ENCODE peak calls at places on chromosomes 7 and 10, in seven cellular contexts. One of them, this sample, is unnamed.

GRCh38 chr10:101624526-101625102 is 36.5 kb downstream of the DPCD start:
- DNase-seq in left ventricle myocardium inferior: no peak
- DNase-seq in mucosa of descending colon: no peak
- DNase-seq in hepatocyte: no peak
- DNase-seq in H1: no peak
- DNase-seq in astrocyte: no peak
- DNase-seq in heart right ventricle: no peak
- DNase-seq in this sample: no peak

GRCh38 chr10:122777515-122778059 is 68.1 kb downstream of the CUZD1 start:
- DNase-seq in left ventricle myocardium inferior: no peak
- DNase-seq in mucosa of descending colon: peak
- DNase-seq in hepatocyte: no peak
- DNase-seq in H1: no peak
- DNase-seq in astrocyte: no peak
- DNase-seq in heart right ventricle: no peak
- DNase-seq in this sample: no peak

GRCh38 chr10:5557040-5557721 is 32.4 kb downstream of the CALML3 start:
- DNase-seq in left ventricle myocardium inferior: no peak
- DNase-seq in mucosa of descending colon: peak
- DNase-seq in hepatocyte: no peak
- DNase-seq in H1: no peak
- DNase-seq in astrocyte: no peak
- DNase-seq in heart right ventricle: no peak
- DNase-seq in this sample: no peak

GRCh38 chr10:110006358-110007170 is 1.2 kb upstream of the ADD3 start:
- DNase-seq in left ventricle myocardium inferior: peak
- DNase-seq in mucosa of descending colon: peak
- DNase-seq in hepatocyte: peak
- DNase-seq in H1: no peak
- DNase-seq in astrocyte: peak
- DNase-seq in heart right ventricle: peak
- DNase-seq in this sample: peak

GRCh38 chr7:46478046-46478445 is 557.0 kb upstream of the IGFBP3 start:
- DNase-seq in left ventricle myocardium inferior: no peak
- DNase-seq in mucosa of descending colon: no peak
- DNase-seq in hepatocyte: no peak
- DNase-seq in H1: no peak
- DNase-seq in astrocyte: peak
- DNase-seq in heart right ventricle: no peak
- DNase-seq in this sample: no peak

GRCh38 chr10:21261705-21262285 is 263.7 kb downstream of the SKIDA1 start:
- DNase-seq in left ventricle myocardium inferior: no peak
- DNase-seq in mucosa of descending colon: no peak
- DNase-seq in hepatocyte: no peak
- DNase-seq in H1: no peak
- DNase-seq in astrocyte: no peak
- DNase-seq in heart right ventricle: no peak
- DNase-seq in this sample: no peak

GRCh38 chr10:62632071-62632809 is 172.3 kb upstream of the ADO start:
- DNase-seq in left ventricle myocardium inferior: peak
- DNase-seq in mucosa of descending colon: no peak
- DNase-seq in hepatocyte: no peak
- DNase-seq in H1: no peak
- DNase-seq in astrocyte: peak
- DNase-seq in heart right ventricle: peak
- DNase-seq in this sample: no peak

GRCh38 chr10:70508912-70509366 is 30.4 kb downstream of the PALD1 start:
- DNase-seq in left ventricle myocardium inferior: peak
- DNase-seq in mucosa of descending colon: no peak
- DNase-seq in hepatocyte: peak
- DNase-seq in H1: no peak
- DNase-seq in astrocyte: no peak
- DNase-seq in heart right ventricle: peak
- DNase-seq in this sample: no peak

GRCh38 chr7:85154282-85154937 is 32.4 kb downstream of the SEMA3D start:
- DNase-seq in left ventricle myocardium inferior: no peak
- DNase-seq in mucosa of descending colon: no peak
- DNase-seq in hepatocyte: peak
- DNase-seq in H1: no peak
- DNase-seq in astrocyte: no peak
- DNase-seq in heart right ventricle: no peak
- DNase-seq in this sample: no peak

GRCh38 chr7:36441344-36442022 is 51.8 kb downstream of the ANLN start:
- DNase-seq in left ventricle myocardium inferior: no peak
- DNase-seq in mucosa of descending colon: no peak
- DNase-seq in hepatocyte: no peak
- DNase-seq in H1: no peak
- DNase-seq in astrocyte: no peak
- DNase-seq in heart right ventricle: no peak
- DNase-seq in this sample: no peak

GRCh38 chr10:59216178-59216869 is 39.9 kb downstream of the PHYHIPL start:
- DNase-seq in left ventricle myocardium inferior: no peak
- DNase-seq in mucosa of descending colon: no peak
- DNase-seq in hepatocyte: no peak
- DNase-seq in H1: no peak
- DNase-seq in astrocyte: no peak
- DNase-seq in heart right ventricle: no peak
- DNase-seq in this sample: no peak

GRCh38 chr7:109343662-109344061 is 774.0 kb downstream of the DNAJB9 start:
- DNase-seq in left ventricle myocardium inferior: no peak
- DNase-seq in mucosa of descending colon: no peak
- DNase-seq in hepatocyte: no peak
- DNase-seq in H1: no peak
- DNase-seq in astrocyte: no peak
- DNase-seq in heart right ventricle: no peak
- DNase-seq in this sample: no peak

GRCh38 chr7:2151235-2151634 is 81.5 kb downstream of the MAD1L1 start:
- DNase-seq in left ventricle myocardium inferior: peak
- DNase-seq in mucosa of descending colon: no peak
- DNase-seq in hepatocyte: no peak
- DNase-seq in H1: no peak
- DNase-seq in astrocyte: no peak
- DNase-seq in heart right ventricle: no peak
- DNase-seq in this sample: no peak

GRCh38 chr7:152601305-152601798 is 74.6 kb downstream of the XRCC2 start:
- DNase-seq in left ventricle myocardium inferior: no peak
- DNase-seq in mucosa of descending colon: no peak
- DNase-seq in hepatocyte: no peak
- DNase-seq in H1: no peak
- DNase-seq in astrocyte: no peak
- DNase-seq in heart right ventricle: no peak
- DNase-seq in this sample: no peak

GRCh38 chr10:63520463-63521388 is 475 bp upstream of the REEP3 start:
- DNase-seq in left ventricle myocardium inferior: peak
- DNase-seq in mucosa of descending colon: peak
- DNase-seq in hepatocyte: peak
- DNase-seq in H1: no peak
- DNase-seq in astrocyte: peak
- DNase-seq in heart right ventricle: peak
- DNase-seq in this sample: peak

GRCh38 chr10:71638577-71639411 is 80.8 kb downstream of the C10orf105 start:
- DNase-seq in left ventricle myocardium inferior: no peak
- DNase-seq in mucosa of descending colon: peak
- DNase-seq in hepatocyte: peak
- DNase-seq in H1: no peak
- DNase-seq in astrocyte: no peak
- DNase-seq in heart right ventricle: no peak
- DNase-seq in this sample: no peak

GRCh38 chr10:131997366-131998049 is 15.8 kb upstream of the BNIP3 start:
- DNase-seq in left ventricle myocardium inferior: peak
- DNase-seq in mucosa of descending colon: no peak
- DNase-seq in hepatocyte: peak
- DNase-seq in H1: no peak
- DNase-seq in astrocyte: no peak
- DNase-seq in heart right ventricle: peak
- DNase-seq in this sample: peak

GRCh38 chr10:6138456-6138855 is 49.6 kb downstream of the RBM17 start:
- DNase-seq in left ventricle myocardium inferior: no peak
- DNase-seq in mucosa of descending colon: no peak
- DNase-seq in hepatocyte: no peak
- DNase-seq in H1: no peak
- DNase-seq in astrocyte: no peak
- DNase-seq in heart right ventricle: no peak
- DNase-seq in this sample: no peak

GRCh38 chr10:16896993-16897392 is 79.8 kb upstream of the RSU1 start:
- DNase-seq in left ventricle myocardium inferior: no peak
- DNase-seq in mucosa of descending colon: no peak
- DNase-seq in hepatocyte: no peak
- DNase-seq in H1: no peak
- DNase-seq in astrocyte: no peak
- DNase-seq in heart right ventricle: no peak
- DNase-seq in this sample: no peak

GRCh38 chr7:23888958-23889357 is 178.9 kb downstream of the STK31 start:
- DNase-seq in left ventricle myocardium inferior: no peak
- DNase-seq in mucosa of descending colon: no peak
- DNase-seq in hepatocyte: no peak
- DNase-seq in H1: no peak
- DNase-seq in astrocyte: no peak
- DNase-seq in heart right ventricle: no peak
- DNase-seq in this sample: no peak

GRCh38 chr10:132844069-132844809 is 58.3 kb upstream of the NKX6-2 start:
- DNase-seq in left ventricle myocardium inferior: no peak
- DNase-seq in mucosa of descending colon: no peak
- DNase-seq in hepatocyte: no peak
- DNase-seq in H1: no peak
- DNase-seq in astrocyte: no peak
- DNase-seq in heart right ventricle: no peak
- DNase-seq in this sample: no peak

GRCh38 chr10:113907166-113907565 is 52.7 kb downstream of the NHLRC2 start:
- DNase-seq in left ventricle myocardium inferior: no peak
- DNase-seq in mucosa of descending colon: no peak
- DNase-seq in hepatocyte: no peak
- DNase-seq in H1: no peak
- DNase-seq in astrocyte: peak
- DNase-seq in heart right ventricle: no peak
- DNase-seq in this sample: no peak

GRCh38 chr7:1912472-1913289 is 242.6 kb downstream of the ELFN1 start:
- DNase-seq in left ventricle myocardium inferior: peak
- DNase-seq in mucosa of descending colon: peak
- DNase-seq in hepatocyte: peak
- DNase-seq in H1: no peak
- DNase-seq in astrocyte: peak
- DNase-seq in heart right ventricle: no peak
- DNase-seq in this sample: no peak

GRCh38 chr10:79259834-79260233 is 87.4 kb upstream of the PPIF start:
- DNase-seq in left ventricle myocardium inferior: no peak
- DNase-seq in mucosa of descending colon: no peak
- DNase-seq in hepatocyte: no peak
- DNase-seq in H1: no peak
- DNase-seq in astrocyte: no peak
- DNase-seq in heart right ventricle: no peak
- DNase-seq in this sample: no peak

GRCh38 chr10:32005050-32005449 is 51.2 kb downstream of the KIF5B start:
- DNase-seq in left ventricle myocardium inferior: no peak
- DNase-seq in mucosa of descending colon: no peak
- DNase-seq in hepatocyte: peak
- DNase-seq in H1: no peak
- DNase-seq in astrocyte: peak
- DNase-seq in heart right ventricle: no peak
- DNase-seq in this sample: peak
- TF ChIP-seq CTCF in left ventricle myocardium inferior: peak
- TF ChIP-seq CTCF in mucosa of descending colon: no peak
- TF ChIP-seq CTCF in hepatocyte: peak
- TF ChIP-seq CTCF in H1: no peak
- TF ChIP-seq CTCF in astrocyte: peak
- TF ChIP-seq CTCF in heart right ventricle: peak
- TF ChIP-seq CTCF in this sample: peak

GRCh38 chr10:48614481-48615383 is 9.9 kb upstream of the ARHGAP22 start:
- DNase-seq in left ventricle myocardium inferior: no peak
- DNase-seq in mucosa of descending colon: no peak
- DNase-seq in hepatocyte: no peak
- DNase-seq in H1: no peak
- DNase-seq in astrocyte: peak
- DNase-seq in heart right ventricle: no peak
- DNase-seq in this sample: no peak
- TF ChIP-seq CTCF in left ventricle myocardium inferior: peak
- TF ChIP-seq CTCF in mucosa of descending colon: no peak
- TF ChIP-seq CTCF in hepatocyte: no peak
- TF ChIP-seq CTCF in H1: no peak
- TF ChIP-seq CTCF in astrocyte: peak
- TF ChIP-seq CTCF in heart right ventricle: no peak
- TF ChIP-seq CTCF in this sample: peak

GRCh38 chr7:148079206-148079605 is 511.4 kb upstream of the C7orf33 start:
- DNase-seq in left ventricle myocardium inferior: no peak
- DNase-seq in mucosa of descending colon: no peak
- DNase-seq in hepatocyte: no peak
- DNase-seq in H1: no peak
- DNase-seq in astrocyte: no peak
- DNase-seq in heart right ventricle: no peak
- DNase-seq in this sample: no peak
- TF ChIP-seq CTCF in left ventricle myocardium inferior: no peak
- TF ChIP-seq CTCF in mucosa of descending colon: no peak
- TF ChIP-seq CTCF in hepatocyte: no peak
- TF ChIP-seq CTCF in H1: no peak
- TF ChIP-seq CTCF in astrocyte: no peak
- TF ChIP-seq CTCF in heart right ventricle: no peak
- TF ChIP-seq CTCF in this sample: no peak

DNA sequence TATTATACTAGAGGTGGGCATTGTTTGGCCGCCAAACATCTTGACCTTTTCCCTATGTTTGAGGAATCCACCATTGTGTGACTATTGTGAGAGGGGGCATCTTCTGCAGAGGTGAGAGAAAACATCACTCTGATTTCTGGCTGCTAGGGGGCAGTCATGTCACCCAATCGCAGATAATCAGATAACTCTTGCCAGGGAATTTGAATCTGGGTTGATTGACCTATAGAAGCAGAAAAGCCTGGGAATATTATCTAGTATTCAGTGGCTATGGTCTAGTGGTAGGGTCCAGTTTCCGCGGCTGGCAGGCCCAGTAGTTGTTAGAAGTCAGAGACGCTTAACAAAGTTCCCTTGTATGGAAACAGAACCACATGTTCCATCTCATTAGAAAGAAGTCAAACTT is 808.5 kb downstream of the PHTF2 start:
- DNase-seq in left ventricle myocardium inferior: no peak
- DNase-seq in mucosa of descending colon: no peak
- DNase-seq in hepatocyte: no peak
- DNase-seq in H1: peak
- DNase-seq in astrocyte: no peak
- DNase-seq in heart right ventricle: no peak
- DNase-seq in this sample: peak
- TF ChIP-seq CTCF in left ventricle myocardium inferior: no peak
- TF ChIP-seq CTCF in mucosa of descending colon: no peak
- TF ChIP-seq CTCF in hepatocyte: peak
- TF ChIP-seq CTCF in H1: peak
- TF ChIP-seq CTCF in astrocyte: no peak
- TF ChIP-seq CTCF in heart right ventricle: no peak
- TF ChIP-seq CTCF in this sample: no peak

GRCh38 chr7:27727058-27727457 is 12.9 kb upstream of the TAX1BP1 start:
- DNase-seq in left ventricle myocardium inferior: no peak
- DNase-seq in mucosa of descending colon: no peak
- DNase-seq in hepatocyte: no peak
- DNase-seq in H1: no peak
- DNase-seq in astrocyte: no peak
- DNase-seq in heart right ventricle: no peak
- DNase-seq in this sample: no peak

DNA sequence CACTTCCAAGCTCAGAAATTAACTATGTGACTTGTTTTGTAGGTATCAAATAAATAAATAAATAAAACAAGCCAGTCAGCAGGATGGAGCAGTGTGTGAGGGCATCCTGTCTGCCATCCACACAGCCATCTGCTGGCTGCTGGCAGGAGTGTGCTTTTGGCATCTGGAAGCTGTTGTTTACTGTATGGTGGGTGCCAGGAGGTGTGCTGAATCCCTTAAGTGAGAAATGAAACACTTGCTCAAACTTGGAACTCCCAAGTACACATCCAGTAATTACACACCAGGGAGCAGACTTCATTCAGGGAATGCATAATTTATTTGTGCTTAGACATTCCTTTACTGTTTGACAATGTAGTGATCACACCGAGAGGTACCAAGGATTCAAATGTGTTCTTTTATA is 16.9 kb upstream of the TAX1BP1 start:
- DNase-seq in left ventricle myocardium inferior: no peak
- DNase-seq in mucosa of descending colon: no peak
- DNase-seq in hepatocyte: no peak
- DNase-seq in H1: no peak
- DNase-seq in astrocyte: no peak
- DNase-seq in heart right ventricle: no peak
- DNase-seq in this sample: peak
- TF ChIP-seq CTCF in left ventricle myocardium inferior: peak
- TF ChIP-seq CTCF in mucosa of descending colon: no peak
- TF ChIP-seq CTCF in hepatocyte: no peak
- TF ChIP-seq CTCF in H1: peak
- TF ChIP-seq CTCF in astrocyte: no peak
- TF ChIP-seq CTCF in heart right ventricle: no peak
- TF ChIP-seq CTCF in this sample: no peak